ENCODE peak calls at places on chromosomes 1 and 21, in four cellular contexts. One of them, this sample, is unnamed.

GRCh38 chr1:64150266-64150665 is 53.2 kb upstream of the UBE2U start:
- DNase-seq in fibroblast of lung: no peak
- DNase-seq in kidney epithelial cell: no peak
- DNase-seq in left ventricle myocardium inferior: no peak
- DNase-seq in this sample: no peak

GRCh38 chr1:161133220-161133740 is 813 bp upstream of the DEDD start:
- DNase-seq in fibroblast of lung: no peak
- DNase-seq in left ventricle myocardium inferior: no peak
- DNase-seq in kidney epithelial cell: no peak
- DNase-seq in this sample: no peak

GRCh38 chr1:117606608-117607261 is 887 bp downstream of the TENT5C start:
- DNase-seq in fibroblast of lung: peak
- DNase-seq in kidney epithelial cell: no peak
- DNase-seq in left ventricle myocardium inferior: no peak
- DNase-seq in this sample: no peak

GRCh38 chr1:222623458-222623857 is 5.6 kb downstream of the MIA3 start:
- DNase-seq in fibroblast of lung: no peak
- DNase-seq in left ventricle myocardium inferior: no peak
- DNase-seq in kidney epithelial cell: no peak
- DNase-seq in this sample: no peak

GRCh38 chr21:25977068-25977611 is 193.4 kb downstream of the APP start:
- DNase-seq in left ventricle myocardium inferior: no peak
- DNase-seq in fibroblast of lung: no peak
- DNase-seq in kidney epithelial cell: no peak
- DNase-seq in this sample: no peak

GRCh38 chr1:93080424-93080823 is 1.3 kb downstream of the MTF2 start:
- DNase-seq in fibroblast of lung: peak
- DNase-seq in kidney epithelial cell: peak
- DNase-seq in left ventricle myocardium inferior: no peak
- DNase-seq in this sample: no peak

GRCh38 chr1:161192476-161193465 is 6.1 kb downstream of the ADAMTS4 start:
- DNase-seq in left ventricle myocardium inferior: peak
- DNase-seq in kidney epithelial cell: no peak
- DNase-seq in fibroblast of lung: peak
- DNase-seq in this sample: no peak

GRCh38 chr1:6464514-6464836 is 1.5 kb downstream of the TNFRSF25 start:
- DNase-seq in fibroblast of lung: no peak
- DNase-seq in left ventricle myocardium inferior: peak
- DNase-seq in kidney epithelial cell: no peak
- DNase-seq in this sample: no peak

GRCh38 chr1:49240709-49241221 is 464.1 kb upstream of the BEND5 start:
- DNase-seq in fibroblast of lung: no peak
- DNase-seq in kidney epithelial cell: no peak
- DNase-seq in left ventricle myocardium inferior: no peak
- DNase-seq in this sample: no peak

GRCh38 chr1:26324550-26324949 is 6.8 kb downstream of the CD52 start:
- DNase-seq in left ventricle myocardium inferior: no peak
- DNase-seq in fibroblast of lung: no peak
- DNase-seq in kidney epithelial cell: no peak
- DNase-seq in this sample: no peak

DNA sequence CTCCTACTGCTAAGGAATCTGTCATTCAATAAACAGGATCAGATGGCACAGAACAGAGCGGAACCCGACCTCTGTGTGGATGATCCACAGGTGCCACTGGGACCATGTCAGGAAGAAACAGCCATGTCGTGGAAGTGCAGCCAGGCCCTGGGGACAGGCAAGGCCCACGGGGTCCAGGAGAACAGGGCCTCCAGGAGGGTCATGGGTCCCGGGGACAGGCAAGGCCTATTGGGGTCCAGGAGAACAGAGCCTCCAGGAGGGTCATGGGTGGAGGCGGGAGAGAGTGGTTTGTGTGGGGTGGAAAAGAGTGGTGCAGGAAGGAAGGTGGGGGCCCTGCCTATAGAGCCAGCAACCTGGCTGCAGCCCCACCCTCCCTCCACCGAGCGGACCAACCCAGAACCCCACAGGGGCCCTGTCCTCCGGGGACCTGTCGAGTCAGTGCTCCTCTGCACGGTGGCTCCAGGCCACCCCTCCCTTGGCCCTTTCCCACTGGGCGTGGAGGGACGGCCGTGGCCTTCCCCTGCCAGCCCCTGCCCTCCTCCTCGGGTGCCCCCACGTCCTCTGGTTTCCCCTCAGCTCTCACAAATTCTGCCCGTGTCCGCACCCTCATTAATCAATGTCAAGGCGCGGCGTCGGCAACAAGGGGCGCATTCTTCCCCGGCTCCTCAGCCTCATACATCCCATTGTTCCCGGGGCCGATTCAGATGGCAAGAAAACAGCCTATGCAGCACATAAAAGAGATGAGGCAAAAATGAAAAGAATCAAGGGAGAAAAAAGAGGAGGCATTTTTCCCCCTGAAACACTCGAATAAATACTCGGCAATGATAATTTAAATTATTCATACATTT is 146.4 kb downstream of the PRDM16 start:
- DNase-seq in kidney epithelial cell: no peak
- DNase-seq in left ventricle myocardium inferior: no peak
- DNase-seq in fibroblast of lung: no peak
- DNase-seq in this sample: no peak
- TF ChIP-seq CTCF in kidney epithelial cell: no peak
- TF ChIP-seq CTCF in left ventricle myocardium inferior: no peak
- TF ChIP-seq CTCF in fibroblast of lung: no peak
- TF ChIP-seq CTCF in this sample: no peak

GRCh38 chr1:183702087-183702812 is 49.1 kb upstream of the APOBEC4 start:
- DNase-seq in kidney epithelial cell: no peak
- DNase-seq in fibroblast of lung: no peak
- DNase-seq in left ventricle myocardium inferior: no peak
- DNase-seq in this sample: no peak
- H3K4me3 ChIP-seq in kidney epithelial cell: no peak
- H3K4me3 ChIP-seq in fibroblast of lung: no peak
- H3K4me3 ChIP-seq in left ventricle myocardium inferior: no peak
- H3K4me3 ChIP-seq in this sample: no peak

DNA sequence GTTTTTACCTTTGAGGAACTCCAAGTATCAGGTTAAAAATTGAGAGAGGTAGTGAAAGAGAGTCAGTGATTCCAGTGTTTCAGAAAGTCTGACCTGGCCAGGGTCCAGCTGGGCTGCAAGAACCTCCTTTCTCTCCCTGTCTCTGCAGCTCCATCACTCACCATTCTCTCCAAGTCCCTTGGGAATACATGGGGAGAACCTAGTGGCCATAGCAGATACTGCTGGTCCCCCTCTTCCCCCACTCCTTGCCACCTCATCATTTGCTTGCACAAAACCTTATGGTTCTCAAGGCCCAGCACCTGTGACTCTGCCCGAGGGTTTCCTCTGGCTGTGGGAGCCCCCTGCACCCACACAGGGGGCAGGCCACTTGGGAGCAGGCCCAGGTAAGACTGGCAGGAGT is 279.5 kb downstream of the KIF26B start:
- DNase-seq in kidney epithelial cell: no peak
- DNase-seq in fibroblast of lung: no peak
- DNase-seq in left ventricle myocardium inferior: no peak
- DNase-seq in this sample: no peak
- TF ChIP-seq CTCF in kidney epithelial cell: no peak
- TF ChIP-seq CTCF in fibroblast of lung: peak
- TF ChIP-seq CTCF in left ventricle myocardium inferior: no peak
- TF ChIP-seq CTCF in this sample: peak

GRCh38 chr1:34436836-34437235 is 260.1 kb downstream of the C1orf94 start:
- DNase-seq in left ventricle myocardium inferior: no peak
- DNase-seq in fibroblast of lung: no peak
- DNase-seq in kidney epithelial cell: no peak
- DNase-seq in this sample: no peak

GRCh38 chr1:34427170-34427569 is 250.5 kb downstream of the C1orf94 start:
- DNase-seq in fibroblast of lung: no peak
- DNase-seq in left ventricle myocardium inferior: no peak
- DNase-seq in kidney epithelial cell: no peak
- DNase-seq in this sample: no peak

DNA sequence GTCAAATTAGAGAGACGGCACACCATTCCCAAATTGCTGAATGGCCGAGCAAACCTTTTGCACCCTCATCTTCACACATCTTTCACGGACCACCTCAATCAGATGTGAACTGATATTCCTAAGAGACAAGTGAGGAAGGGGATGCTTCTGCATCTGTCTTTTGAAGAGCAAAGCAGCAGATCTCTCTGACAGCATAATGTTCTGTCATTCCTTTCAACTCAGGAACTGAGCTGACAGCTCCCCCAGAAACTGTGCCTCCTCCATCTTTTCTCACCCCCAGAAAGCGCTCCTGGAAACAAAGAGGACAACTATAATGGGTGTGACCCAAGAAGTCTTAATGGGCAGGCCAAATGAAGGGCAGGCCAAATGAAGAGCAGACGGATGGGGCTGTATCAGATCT is 256.4 kb downstream of the C1orf94 start:
- DNase-seq in kidney epithelial cell: no peak
- DNase-seq in left ventricle myocardium inferior: no peak
- DNase-seq in fibroblast of lung: no peak
- DNase-seq in this sample: no peak
- H3K4me3 ChIP-seq in kidney epithelial cell: no peak
- H3K4me3 ChIP-seq in left ventricle myocardium inferior: no peak
- H3K4me3 ChIP-seq in fibroblast of lung: no peak
- H3K4me3 ChIP-seq in this sample: no peak

GRCh38 chr21:29298348-29299045 is at the start of gene BACH1:
- DNase-seq in left ventricle myocardium inferior: peak
- DNase-seq in fibroblast of lung: peak
- DNase-seq in kidney epithelial cell: peak
- DNase-seq in this sample: no peak
- TF ChIP-seq CTCF in left ventricle myocardium inferior: peak
- TF ChIP-seq CTCF in fibroblast of lung: peak
- TF ChIP-seq CTCF in kidney epithelial cell: peak
- TF ChIP-seq CTCF in this sample: peak

This sample was measured in epithelial cell of proximal tubule.